ENCODE peak calls at places on chromosomes 5 and 9, in four cellular contexts. A, L, T and C are unnamed samples.
A peak's percentile ranks its signal among the peaks of the same experiment; 100 is the strongest.

GRCh38 chr5:114678778-114679177 is 316.9 kb downstream of the KCNN2 start:
- DNase-seq in A (no peak), L (no peak), T (no peak), C (no peak)

GRCh38 chr5:160555836-160556660 is 134.4 kb downstream of the PTTG1 start:
- DNase-seq in A (peak; percentile 57), L (no peak), T (no peak), C (no peak)

GRCh38 chr5:170333161-170333909 is 35.8 kb upstream of the LCP2 start:
- DNase-seq in A (no peak), L (peak; percentile 35), T (no peak), C (peak; percentile 8)

GRCh38 chr5:42057254-42057690 is 132.2 kb downstream of the FBXO4 start:
- DNase-seq in A (peak; percentile 15), L (peak; percentile 46), T (no peak), C (peak; percentile 60)

GRCh38 chr5:145557345-145557744 is 277.8 kb downstream of the PRELID2 start:
- DNase-seq in A (peak; percentile 15), L (no peak), T (no peak), C (no peak)

GRCh38 chr5:96259211-96259772 is 173.8 kb downstream of the PCSK1 start:
- DNase-seq in A (peak; percentile 74), L (no peak), T (peak; percentile 80), C (no peak)

GRCh38 chr9:36798350-36799065 is 225.8 kb downstream of the MELK start:
- DNase-seq in A (no peak), L (no peak), T (no peak), C (peak; percentile 78)

GRCh38 chr9:33250458-33250995 is 10.6 kb downstream of the SPINK4 start:
- DNase-seq in A (peak; percentile 58), L (peak; percentile 22), T (no peak), C (no peak)

GRCh38 chr9:110777201-110777842 is 108.7 kb downstream of the MUSK start:
- DNase-seq in A (peak; percentile 47), L (no peak), T (no peak), C (no peak)

GRCh38 chr9:115674091-115674490 is 479.5 kb upstream of the PAPPA start:
- DNase-seq in A (peak; percentile 46), L (no peak), T (no peak), C (no peak)

GRCh38 chr5:15117691-15118090 is 246.1 kb upstream of the ANKH start:
- DNase-seq in A (no peak), L (no peak), T (no peak), C (no peak)

GRCh38 chr5:169796731-169797130 is 159.7 kb downstream of the DOCK2 start:
- DNase-seq in A (peak; percentile 54), L (no peak), T (peak; percentile 2), C (no peak)

GRCh38 chr9:41229408-41230401 is 40.6 kb upstream of the ZNG1F start:
- DNase-seq in A (peak; percentile 35), L (no peak), T (no peak), C (peak; percentile 27)

GRCh38 chr5:538801-539468 is 14.7 kb upstream of the SLC9A3 start:
- DNase-seq in A (no peak), L (no peak), T (no peak), C (no peak)

GRCh38 chr9:76866689-76867088 is 39.2 kb downstream of the PRUNE2 start:
- DNase-seq in A (peak; percentile 96), L (no peak), T (no peak), C (peak; percentile 34)

GRCh38 chr9:20242767-20243166 is 379.5 kb downstream of the MLLT3 start:
- DNase-seq in A (no peak), L (no peak), T (no peak), C (no peak)

GRCh38 chr9:77284616-77285015 is 107.3 kb downstream of the VPS13A start:
- DNase-seq in A (no peak), L (no peak), T (no peak), C (no peak)

GRCh38 chr5:103207653-103208052 is 50.9 kb upstream of the MACIR start:
- DNase-seq in A (peak; percentile 32), L (no peak), T (no peak), C (no peak)

GRCh38 chr9:93131599-93132286 is 2.3 kb downstream of the NINJ1 start:
- DNase-seq in A (no peak), L (no peak), T (no peak), C (peak; percentile 3)

GRCh38 chr9:87876708-87877107 is 6.0 kb upstream of the SPATA31E1 start:
- DNase-seq in A (no peak), L (no peak), T (no peak), C (peak; percentile 57)

GRCh38 chr5:55997742-55998351 is 3.1 kb upstream of the IL6ST start:
- DNase-seq in A (peak; percentile 69), L (no peak), T (peak; percentile 78), C (no peak)

GRCh38 chr9:131739988-131740648 is at the start of gene RAPGEF1:
- DNase-seq in A (peak; percentile 18), L (peak; percentile 68), T (no peak), C (peak; percentile 67)

GRCh38 chr5:123125172-123125508 is 36.1 kb downstream of the PRDM6 start:
- DNase-seq in A (peak; percentile 63), L (no peak), T (no peak), C (no peak)

GRCh38 chr5:133530270-133530669 is 82.1 kb downstream of the FSTL4 start:
- DNase-seq in A (no peak), L (no peak), T (no peak), C (no peak)

GRCh38 chr9:92439921-92440750 is 15.9 kb upstream of the OMD start:
- DNase-seq in A (peak; percentile 93), L (no peak), T (no peak), C (no peak)

GRCh38 chr5:98714710-98715109 is 58.8 kb upstream of the RGMB start:
- DNase-seq in A (no peak), L (no peak), T (no peak), C (no peak)

GRCh38 chr5:94524841-94525697 is 93.3 kb downstream of the KIAA0825 start:
- DNase-seq in A (peak; percentile 43), L (peak; percentile 30), T (no peak), C (peak; percentile 25)

GRCh38 chr9:89603629-89604462 is 966 bp upstream of the GADD45G start:
- DNase-seq in A (peak; percentile 48), L (peak; percentile 90), T (no peak), C (peak; percentile 96)

GRCh38 chr5:171387970-171388815 is 544 bp downstream of the NPM1 start:
- DNase-seq in A (peak; percentile 73), L (peak; percentile 80), T (no peak), C (peak; percentile 83)

GRCh38 chr5:132462856-132463745 is 27.5 kb downstream of the IRF1 start:
- DNase-seq in A (no peak), L (no peak), T (no peak), C (peak; percentile 37)

GRCh38 chr9:70136632-70137031 is 93.0 kb downstream of the MAMDC2 start:
- DNase-seq in A (peak; percentile 62), L (no peak), T (no peak), C (peak; percentile 12)

GRCh38 chr5:137619191-137619870 is 116.6 kb downstream of the KLHL3 start:
- DNase-seq in A (peak; percentile 96), L (peak; percentile 90), T (no peak), C (peak; percentile 36)

GRCh38 chr5:137617806-137618205 is 118.1 kb downstream of the KLHL3 start:
- DNase-seq in A (peak; percentile 79), L (no peak), T (no peak), C (no peak)

GRCh38 chr5:137616046-137616445 is 116.9 kb upstream of the SPOCK1 start:
- DNase-seq in A (no peak), L (no peak), T (no peak), C (no peak)

GRCh38 chr5:137621306-137621705 is 114.6 kb downstream of the KLHL3 start:
- DNase-seq in A (no peak), L (no peak), T (no peak), C (no peak)

DNA sequence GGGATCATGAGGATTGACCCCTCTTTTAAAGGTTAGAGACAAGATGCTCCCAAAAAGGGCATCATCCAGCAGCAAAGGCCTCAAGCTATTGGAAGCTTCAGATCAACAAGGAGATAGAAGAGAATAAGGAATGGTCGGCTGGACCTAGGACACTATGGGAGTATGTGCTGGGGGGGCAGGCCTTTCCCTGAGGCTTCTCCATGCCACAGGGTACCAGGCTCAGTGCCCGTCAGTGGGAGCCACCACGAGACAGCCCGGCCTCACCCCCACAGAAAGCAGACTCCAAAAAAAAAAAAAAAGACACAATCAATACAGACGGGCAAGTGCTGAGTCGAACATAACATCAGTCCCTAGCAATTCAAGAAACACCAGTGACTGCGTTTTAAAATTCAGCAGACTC is 117.4 kb downstream of the KLHL3 start:
- DNase-seq in A (no peak), L (no peak), T (no peak), C (no peak)
- H3K27ac ChIP-seq in A (no peak overlapping the region), L (no peak overlapping the region), T (no peak overlapping the region), C (no peak overlapping the region)

DNA sequence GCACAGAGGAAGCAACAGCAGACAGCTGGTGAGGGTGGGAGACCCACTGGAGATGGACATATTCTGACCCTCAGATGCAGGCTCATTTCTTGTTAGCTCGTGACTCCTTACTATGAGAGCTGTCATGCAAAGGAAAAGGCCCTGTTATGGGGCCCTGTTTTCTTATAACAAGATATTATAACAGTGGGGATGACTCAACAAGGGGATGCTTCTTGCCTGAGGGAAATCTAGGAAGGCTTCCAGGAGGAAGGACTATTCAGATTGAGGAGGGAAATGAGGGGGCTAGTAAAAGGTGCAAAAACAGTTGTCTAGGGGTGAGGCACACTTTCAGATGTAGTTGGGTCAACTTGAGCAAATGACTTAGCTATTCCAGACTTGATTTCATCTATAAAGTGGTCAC is 83.0 kb downstream of the DAB2IP start:
- DNase-seq in A (no peak), L (no peak), T (no peak), C (no peak)
- H3K4me1 ChIP-seq in A (peaks cover 26% of the 10 kb centered on the region), L (peaks cover 47% of the 10 kb centered on the region), T (peaks cover 37% of the 10 kb centered on the region), C (peaks cover 19% of the 10 kb centered on the region)

DNA sequence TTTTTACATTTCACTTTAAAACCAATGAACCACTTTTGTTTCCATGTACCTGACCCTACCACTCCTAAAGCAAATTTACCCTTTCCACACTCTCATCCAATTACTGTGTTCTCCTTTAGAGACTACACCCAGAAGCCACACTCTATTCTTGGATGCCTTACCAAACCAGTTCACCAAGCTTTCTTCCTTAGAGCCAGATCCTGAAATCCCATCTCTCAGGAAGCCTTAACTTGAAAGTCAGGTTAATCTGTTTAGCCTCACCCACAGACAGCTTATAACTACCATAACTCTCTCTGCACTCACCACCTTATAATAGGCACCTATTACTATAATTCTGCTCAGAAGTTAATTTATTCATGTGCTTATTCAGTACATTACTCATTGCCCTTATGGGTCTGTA is 4.3 kb downstream of the CSNK1A1 start:
- DNase-seq in A (peak; percentile 17), L (no peak), T (no peak), C (no peak)
- H3K4me3 ChIP-seq in A (peak overlapping the region; percentile 91), L (no peak overlapping the region), T (peak overlapping the region; percentile 56), C (no peak overlapping the region)

GRCh38 chr5:173767580-173768266 is 120.4 kb upstream of the CPEB4 start:
- DNase-seq in A (peak; percentile 11), L (peak; percentile 89), T (no peak), C (no peak)

GRCh38 chr5:173765030-173765644 is 123.0 kb upstream of the CPEB4 start:
- DNase-seq in A (peak; percentile 5), L (peak; percentile 47), T (no peak), C (no peak)

GRCh38 chr5:173764321-173765029 is 123.7 kb upstream of the CPEB4 start:
- DNase-seq in A (peak; percentile 96), L (peak; percentile 98), T (peak; percentile 49), C (peak; percentile 93)

GRCh38 chr5:173763410-173763809 is 124.7 kb upstream of the CPEB4 start:
- DNase-seq in A (no peak), L (no peak), T (no peak), C (no peak)

DNA sequence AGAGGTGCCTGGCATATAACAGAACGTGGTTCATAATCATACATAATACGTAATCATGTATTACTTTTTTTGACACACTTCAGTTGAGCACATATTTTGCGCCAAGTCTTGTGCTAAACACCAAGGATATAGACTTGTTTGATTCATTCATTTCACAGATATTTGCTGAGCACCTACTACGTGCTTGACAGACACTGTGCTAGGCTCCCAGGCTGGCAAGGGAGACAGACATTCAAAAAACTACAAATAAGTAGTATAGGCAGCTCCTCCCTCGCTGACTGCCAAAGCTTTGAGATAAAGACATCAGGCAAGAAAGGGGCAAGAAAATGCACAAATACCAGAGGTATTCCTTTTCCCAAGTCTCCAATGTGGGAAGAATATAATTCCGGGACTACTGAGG is 122.5 kb upstream of the CPEB4 start:
- DNase-seq in A (no peak), L (no peak), T (no peak), C (no peak)
- H3K27ac ChIP-seq in A (no peak overlapping the region), L (peak overlapping the region; percentile 80), T (peak overlapping the region; percentile 73), C (no peak overlapping the region)